ENCODE peak calls at places on chromosomes 2 and 18, in seven cellular contexts. D, W, L, U, F, J and R are unnamed samples.

GRCh38 chr2:74502720-74503505 is 3.5 kb upstream of the LBX2 start:
- DNase-seq in D (no peak), W (peak; percentile 87), L (peak; percentile 81), U (peak; percentile 79), F (peak; percentile 90), J (no peak), R (peak; percentile 86)

GRCh38 chr2:158969162-158969716 is 799 bp downstream of the TANC1 start:
- DNase-seq in D (no peak), W (no peak), L (no peak), U (peak; percentile 27), F (peak; percentile 38), J (no peak), R (no peak)

GRCh38 chr2:65334714-65335113 is 97.7 kb downstream of the SPRED2 start:
- DNase-seq in D (no peak), W (no peak), L (no peak), U (no peak), F (no peak), J (no peak), R (no peak)

GRCh38 chr18:45402485-45403056 is 212.7 kb upstream of the SLC14A2 start:
- DNase-seq in D (no peak), W (no peak), L (peak; percentile 92), U (no peak), F (peak; percentile 53), J (peak; percentile 61), R (no peak)

GRCh38 chr2:229237270-229237669 is 33.8 kb downstream of the PID1 start:
- DNase-seq in D (no peak), W (no peak), L (no peak), U (no peak), F (no peak), J (no peak), R (no peak)

GRCh38 chr2:179273461-179273962 is 8.9 kb upstream of the SESTD1 start:
- DNase-seq in D (no peak), W (no peak), L (no peak), U (no peak), F (no peak), J (no peak), R (no peak)

GRCh38 chr2:158753561-158754302 is 41.4 kb upstream of the DAPL1 start:
- DNase-seq in D (no peak), W (peak; percentile 33), L (peak; percentile 54), U (peak; percentile 71), F (peak; percentile 41), J (no peak), R (peak; percentile 46)

GRCh38 chr2:196205891-196206408 is 34.6 kb upstream of the STK17B start:
- DNase-seq in D (no peak), W (no peak), L (peak; percentile 34), U (no peak), F (no peak), J (no peak), R (no peak)

GRCh38 chr2:204019572-204020501 is 83.3 kb downstream of the ICOS start:
- DNase-seq in D (no peak), W (no peak), L (peak; percentile 72), U (peak; percentile 3), F (no peak), J (peak; percentile 80), R (no peak)

GRCh38 chr2:181371782-181372292 is 85.3 kb upstream of the ITGA4 start:
- DNase-seq in D (no peak), W (no peak), L (peak; percentile 83), U (no peak), F (no peak), J (no peak), R (no peak)

GRCh38 chr18:36899289-36899688 is 70.4 kb downstream of the KIAA1328 start:
- DNase-seq in D (no peak), W (no peak), L (no peak), U (peak; percentile 1), F (no peak), J (no peak), R (no peak)

GRCh38 chr2:158990397-158991209 is 22.2 kb downstream of the TANC1 start:
- DNase-seq in D (no peak), W (no peak), L (peak; percentile 100), U (peak; percentile 72), F (no peak), J (peak; percentile 94), R (no peak)

GRCh38 chr18:24584205-24584604 is 123.8 kb downstream of the HRH4 start:
- DNase-seq in D (no peak), W (no peak), L (no peak), U (no peak), F (no peak), J (no peak), R (no peak)

GRCh38 chr2:28161466-28161865 is 231.2 kb upstream of the FOSL2 start:
- DNase-seq in D (no peak), W (no peak), L (peak; percentile 52), U (no peak), F (no peak), J (no peak), R (no peak)

GRCh38 chr2:29559608-29560007 is 361.8 kb downstream of the ALK start:
- DNase-seq in D (no peak), W (no peak), L (no peak), U (no peak), F (no peak), J (no peak), R (no peak)

GRCh38 chr18:74796928-74797576 is 199.4 kb downstream of the ZNF407 start:
- DNase-seq in D (no peak), W (no peak), L (peak; percentile 86), U (no peak), F (no peak), J (peak; percentile 41), R (no peak)

GRCh38 chr18:79528296-79528695 is 132.6 kb downstream of the NFATC1 start:
- DNase-seq in D (no peak), W (peak; percentile 22), L (no peak), U (no peak), F (no peak), J (no peak), R (peak; percentile 17)

GRCh38 chr2:39203382-39203781 is 40.4 kb downstream of the CDKL4 start:
- DNase-seq in D (no peak), W (no peak), L (no peak), U (no peak), F (no peak), J (no peak), R (no peak)

GRCh38 chr18:27887287-27887686 is 289.6 kb downstream of the CDH2 start:
- DNase-seq in D (no peak), W (no peak), L (peak; percentile 6), U (no peak), F (no peak), J (peak; percentile 19), R (no peak)

GRCh38 chr18:13398631-13399030 is 180.1 kb downstream of the LDLRAD4 start:
- DNase-seq in D (no peak), W (no peak), L (no peak), U (no peak), F (no peak), J (no peak), R (no peak)

GRCh38 chr2:128304715-128305554 is 13.7 kb downstream of the HS6ST1 start:
- DNase-seq in D (no peak), W (peak; percentile 73), L (peak; percentile 95), U (no peak), F (no peak), J (peak; percentile 53), R (peak; percentile 65)

GRCh38 chr2:26500406-26500805 is 22.5 kb upstream of the OTOF start:
- DNase-seq in D (no peak), W (no peak), L (no peak), U (no peak), F (no peak), J (no peak), R (no peak)

GRCh38 chr2:149038442-149039212 is at the start of gene LYPD6B:
- DNase-seq in D (no peak), W (peak; percentile 87), L (no peak), U (peak; percentile 3), F (peak; percentile 65), J (no peak), R (peak; percentile 67)

GRCh38 chr2:230219419-230220331 is at the start of gene SP110:
- DNase-seq in D (peak; percentile 71), W (peak; percentile 88), L (peak; percentile 88), U (peak; percentile 47), F (peak; percentile 92), J (no peak), R (peak; percentile 86)

GRCh38 chr18:10481831-10482230 is 27.4 kb downstream of the APCDD1 start:
- DNase-seq in D (no peak), W (no peak), L (no peak), U (no peak), F (no peak), J (no peak), R (no peak)

DNA sequence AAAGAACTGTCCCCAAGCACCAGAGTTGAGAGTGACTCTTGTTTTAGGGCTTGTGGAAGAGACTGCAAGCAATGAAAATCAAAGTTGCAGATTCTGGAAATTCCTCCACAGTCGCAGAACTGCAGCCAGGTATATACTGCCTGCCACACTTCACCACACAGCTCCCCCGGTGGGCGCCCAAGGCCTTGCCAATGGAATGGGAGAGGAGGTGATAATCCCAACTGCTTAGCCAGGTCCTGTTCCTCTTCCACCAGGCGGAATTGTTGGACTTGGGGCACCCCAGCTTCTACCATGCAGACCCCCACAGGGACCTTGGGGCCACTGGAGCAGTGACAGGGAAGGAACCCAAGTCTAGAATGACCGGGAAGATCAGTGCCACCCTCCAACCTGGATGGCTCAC is 4.8 kb upstream of the PDIA6 start:
- DNase-seq in D (no peak), W (no peak), L (no peak), U (peak; percentile 51), F (no peak), J (no peak), R (no peak)
- TF ChIP-seq CTCF in D (no peak), W (no peak), L (peak; percentile 41), U (peak; percentile 15), F (no peak), J (peak; percentile 33), R (peak; percentile 18)

GRCh38 chr2:163878718-163879117 is 142.9 kb upstream of the FIGN start:
- DNase-seq in D (no peak), W (peak; percentile 37), L (no peak), U (no peak), F (peak; percentile 18), J (no peak), R (no peak)
- H3K4me3 ChIP-seq in D (no peak overlapping the region), W (no peak overlapping the region), L (no peak overlapping the region), U (no peak overlapping the region), F (no peak overlapping the region), J (no peak overlapping the region), R (no peak overlapping the region)

DNA sequence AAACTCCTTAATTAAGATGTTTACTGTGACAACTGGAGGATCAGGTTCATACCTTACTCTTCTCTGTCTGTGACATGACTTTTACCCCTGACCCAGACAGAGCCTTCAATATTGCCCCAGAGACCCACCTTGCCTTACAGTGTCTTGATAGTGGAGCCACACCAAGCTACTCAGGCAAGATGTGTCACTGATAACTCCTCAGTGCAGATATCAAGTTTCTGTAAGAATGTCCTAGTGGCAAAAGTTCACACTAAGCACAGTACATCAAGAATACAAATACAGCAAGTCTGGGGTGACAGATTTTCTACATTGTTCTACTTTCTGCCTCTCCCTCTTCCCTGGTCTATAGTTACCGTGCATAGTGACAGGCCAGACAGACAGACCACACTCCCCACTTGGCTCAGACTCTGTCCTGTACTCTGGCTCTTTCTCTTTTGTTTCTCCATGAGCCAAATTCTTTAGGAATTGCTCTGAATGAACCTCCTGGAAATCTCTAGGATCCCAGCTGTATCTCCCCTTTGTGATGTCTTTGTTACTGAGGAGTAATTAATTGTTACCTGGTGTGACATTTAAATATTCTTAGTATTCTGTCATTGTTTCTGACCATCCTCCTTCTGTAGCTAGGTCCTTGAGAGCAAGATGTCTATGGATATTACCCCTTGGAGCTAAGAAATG is 24.1 kb upstream of the APOB start:
- DNase-seq in D (no peak), W (no peak), L (no peak), U (no peak), F (no peak), J (no peak), R (no peak)
- TF ChIP-seq CTCF in D (no peak), W (no peak), L (no peak), U (no peak), F (no peak), J (no peak), R (no peak)

GRCh38 chr18:46939998-46940571 is 22.7 kb downstream of the KATNAL2 start:
- DNase-seq in D (no peak), W (no peak), L (no peak), U (no peak), F (no peak), J (no peak), R (no peak)
- H3K4me3 ChIP-seq in D (no peak overlapping the region), W (no peak overlapping the region), L (no peak overlapping the region), U (no peak overlapping the region), F (no peak overlapping the region), J (no peak overlapping the region), R (no peak overlapping the region)